ENCODE peak calls at places on chromosomes 2 and 18, in seven cellular contexts. T, I, E, S, U, V and P are unnamed samples.

GRCh38 chr2:85504434-85505261 is 34.3 kb upstream of the MAT2A start:
- DNase-seq in U (peak), S (no peak), T (no peak), I (peak), V (peak), E (no peak), P (no peak)

GRCh38 chr2:216006164-216006663 is 7.1 kb downstream of the MREG start:
- DNase-seq in V (no peak), I (no peak), U (peak), T (peak), S (peak), E (no peak), P (no peak)

GRCh38 chr2:160062283-160063005 is at the start of gene PLA2R1:
- DNase-seq in U (peak), V (no peak), I (peak), S (no peak), T (peak), E (peak), P (peak)

GRCh38 chr2:153487482-153487881 is 8.9 kb upstream of the RPRM start:
- DNase-seq in T (no peak), V (no peak), U (peak), E (no peak), S (no peak), I (no peak), P (no peak)

GRCh38 chr2:168740360-168740759 is 62.1 kb upstream of the NOSTRIN start:
- DNase-seq in T (no peak), I (no peak), E (no peak), U (no peak), S (no peak), V (no peak), P (no peak)

GRCh38 chr2:8009010-8009597 is 672.8 kb upstream of the ID2 start:
- DNase-seq in T (no peak), U (peak), I (no peak), V (no peak), E (no peak), S (no peak), P (no peak)

GRCh38 chr18:23837591-23837990 is 148.3 kb downstream of the LAMA3 start:
- DNase-seq in S (no peak), I (no peak), T (no peak), E (no peak), V (no peak), U (no peak), P (no peak)

GRCh38 chr2:43515807-43516497 is 79.9 kb downstream of the THADA start:
- DNase-seq in V (no peak), S (no peak), T (no peak), I (no peak), E (no peak), U (no peak), P (no peak)

GRCh38 chr2:64698668-64699444 is 45.1 kb upstream of the SERTAD2 start:
- DNase-seq in T (no peak), I (no peak), U (peak), E (peak), S (no peak), V (peak), P (no peak)

GRCh38 chr18:12239426-12239825 is 14.7 kb upstream of the CIDEA start:
- DNase-seq in V (no peak), T (no peak), I (no peak), U (no peak), S (no peak), E (no peak), P (no peak)

GRCh38 chr2:231452799-231453508 is 11.3 kb downstream of the NCL start:
- DNase-seq in T (no peak), V (no peak), S (no peak), I (no peak), E (no peak), U (peak), P (no peak)

GRCh38 chr2:28583899-28584553 is 88.2 kb downstream of the PLB1 start:
- DNase-seq in T (no peak), V (peak), U (peak), I (peak), E (peak), S (no peak), P (no peak)

GRCh38 chr2:68689553-68690537 is 44.8 kb upstream of the ARHGAP25 start:
- DNase-seq in I (no peak), T (no peak), V (no peak), E (no peak), S (no peak), U (no peak), P (no peak)

GRCh38 chr2:233828546-233829192 is 25.7 kb downstream of the HJURP start:
- DNase-seq in I (no peak), S (no peak), V (no peak), T (no peak), E (no peak), U (no peak), P (no peak)

GRCh38 chr18:31931886-31932240 is 11.1 kb downstream of the TRAPPC8 start:
- DNase-seq in E (no peak), U (no peak), I (no peak), S (no peak), V (no peak), T (no peak), P (no peak)

GRCh38 chr2:111918383-111918806 is 20.0 kb downstream of the MERTK start:
- DNase-seq in I (no peak), V (peak), T (no peak), S (no peak), U (peak), E (peak), P (no peak)

GRCh38 chr2:121336528-121337294 is 51.7 kb upstream of the TFCP2L1 start:
- DNase-seq in U (no peak), I (peak), S (no peak), T (no peak), V (no peak), E (no peak), P (no peak)

GRCh38 chr2:239258248-239258647 is 142.6 kb downstream of the HDAC4 start:
- DNase-seq in I (no peak), T (no peak), V (no peak), E (no peak), S (no peak), U (no peak), P (no peak)

GRCh38 chr2:72982219-72982618 is 64.9 kb downstream of the EMX1 start:
- DNase-seq in I (no peak), T (peak), E (no peak), V (no peak), S (no peak), U (peak), P (no peak)

GRCh38 chr2:72982781-72983499 is 65.6 kb downstream of the EMX1 start:
- DNase-seq in V (no peak), I (no peak), U (no peak), T (no peak), S (no peak), E (no peak), P (no peak)

GRCh38 chr2:72979896-72980295 is 62.6 kb downstream of the EMX1 start:
- DNase-seq in T (peak), E (no peak), S (no peak), I (no peak), U (no peak), V (no peak), P (no peak)

GRCh38 chr2:72981516-72981915 is 64.2 kb downstream of the EMX1 start:
- DNase-seq in U (no peak), E (no peak), T (peak), S (no peak), V (no peak), I (no peak), P (no peak)

GRCh38 chr2:72980535-72981217 is 63.4 kb downstream of the EMX1 start:
- DNase-seq in S (no peak), V (peak), I (no peak), U (peak), E (no peak), T (peak), P (no peak)
- H3K27ac ChIP-seq in S (no peak), V (no peak), I (no peak), U (no peak), E (no peak), T (no peak), P (no peak)

DNA sequence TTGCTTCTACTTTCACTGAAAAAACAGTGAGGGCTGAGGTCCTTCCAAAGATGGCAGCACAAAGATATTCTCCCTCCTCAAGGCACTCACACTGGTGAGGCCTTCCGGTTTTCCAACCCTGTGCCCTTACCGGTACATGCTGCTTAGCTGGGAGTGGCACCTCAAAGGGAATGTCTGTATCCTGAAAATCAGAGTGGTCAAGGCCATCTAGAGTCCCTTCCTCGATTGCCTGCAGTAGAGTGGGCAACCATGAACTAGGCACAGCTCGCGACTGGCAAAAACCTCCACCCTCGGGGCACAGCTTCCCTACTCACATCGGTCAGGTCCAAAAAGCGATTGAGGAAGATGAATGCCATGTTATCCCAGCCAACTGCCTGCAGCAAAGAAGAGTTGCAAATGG is 3.4 kb downstream of the KRTCAP3 start:
- DNase-seq in U (no peak), T (no peak), S (no peak), E (no peak), I (no peak), V (no peak), P (no peak)
- H3K27ac ChIP-seq in U (peak), T (peak), S (peak), E (peak), I (no peak), V (no peak), P (no peak)

DNA sequence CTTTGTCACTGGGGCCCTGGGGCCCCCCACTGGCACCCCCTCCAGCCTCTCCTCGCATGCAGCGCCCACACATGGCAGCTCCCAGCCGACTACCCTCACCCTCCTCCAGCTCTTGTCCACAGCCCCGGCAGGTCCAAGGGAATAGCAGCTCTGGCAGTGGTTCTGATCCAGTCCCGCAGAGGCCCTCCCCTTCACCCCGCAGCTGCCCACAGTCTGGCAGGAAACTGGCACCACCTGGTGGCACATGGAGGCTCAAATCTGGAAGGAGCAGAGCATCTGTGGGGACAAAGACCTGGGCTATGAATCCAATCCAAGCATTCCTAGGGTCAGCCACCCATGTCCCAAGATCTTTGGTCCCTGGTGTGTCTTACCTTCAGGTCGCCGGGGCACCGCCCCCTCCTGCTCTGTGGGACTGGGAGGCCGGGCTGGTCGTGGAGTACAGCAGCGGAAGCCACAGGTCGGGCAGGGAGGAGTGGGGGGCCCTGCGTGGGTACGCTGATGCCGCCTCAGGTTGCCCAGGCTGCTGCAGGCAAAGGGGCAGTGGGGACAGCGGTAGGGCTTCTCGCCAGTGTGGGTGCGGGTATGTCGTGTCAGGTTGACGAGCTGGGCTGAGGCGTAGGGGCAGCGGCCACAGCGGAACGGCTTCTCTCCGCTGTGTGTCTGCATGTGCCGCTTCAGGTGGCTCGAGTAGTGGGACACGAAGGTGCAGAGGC is 2.3 kb downstream of the ZNF513 start:
- DNase-seq in I (no peak), V (no peak), E (no peak), S (no peak), T (no peak), U (peak), P (no peak)
- H3K27ac ChIP-seq in I (no peak), V (no peak), E (peak), S (no peak), T (no peak), U (no peak), P (no peak)

DNA sequence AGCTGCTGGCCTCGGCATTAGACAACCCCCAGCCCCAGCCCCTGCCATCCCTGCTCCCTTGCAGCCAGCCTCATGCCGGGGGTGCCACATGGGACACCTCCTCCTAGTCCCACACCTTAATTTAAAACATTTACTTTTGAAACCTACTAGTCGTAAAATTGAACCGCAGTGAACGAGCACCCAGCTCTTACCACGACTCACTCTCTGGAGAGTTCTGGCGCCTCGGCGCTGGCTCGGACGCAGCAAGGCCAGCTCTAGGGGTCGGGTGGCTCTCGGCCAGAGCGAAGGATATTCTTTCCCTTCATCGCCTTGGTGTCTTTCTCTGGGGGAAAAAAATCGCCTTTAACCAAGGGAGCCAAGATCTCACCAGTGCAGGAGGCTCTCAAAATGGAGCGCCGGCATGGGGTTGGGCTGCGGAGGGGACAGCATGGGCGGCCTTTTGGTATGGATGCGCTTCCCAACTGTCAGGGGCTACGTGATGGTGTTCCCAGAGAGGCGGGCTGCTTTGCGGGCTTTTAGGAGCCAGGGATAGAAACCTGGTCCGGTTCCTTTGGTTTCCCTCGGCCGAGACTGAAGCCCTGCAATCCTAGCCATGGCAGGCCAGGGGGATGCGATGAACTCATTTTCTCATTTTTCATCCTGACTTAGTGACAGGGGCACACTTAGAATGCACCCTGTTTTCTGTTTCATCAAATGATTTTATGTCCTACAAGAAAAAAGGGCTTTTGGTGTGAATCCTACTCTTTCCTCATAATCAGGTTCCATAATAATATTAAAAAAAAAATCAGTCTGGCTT is 2.0 kb downstream of the HPCAL1 start:
- DNase-seq in T (no peak), S (no peak), E (no peak), V (no peak), U (no peak), I (no peak), P (no peak)
- H3K27ac ChIP-seq in T (peak), S (peak), E (no peak), V (peak), U (peak), I (no peak), P (no peak)

GRCh38 chr2:206390181-206390580 is 53.2 kb upstream of the ADAM23 start:
- DNase-seq in T (no peak), E (no peak), I (no peak), V (no peak), U (no peak), S (no peak), P (no peak)
- H3K27ac ChIP-seq in T (no peak), E (no peak), I (no peak), V (no peak), U (no peak), S (no peak), P (no peak)

GRCh38 chr2:190354003-190354690 is 10.8 kb downstream of the INPP1 start:
- DNase-seq in E (no peak), S (no peak), T (no peak), I (no peak), V (no peak), U (no peak), P (no peak)
- H3K27ac ChIP-seq in E (no peak), S (no peak), T (peak), I (no peak), V (no peak), U (no peak), P (peak)